ENCODE peak calls at places on chromosomes 16 and 17, in eight cellular contexts. K, N, Y, F, V, B, X and P are unnamed samples.

GRCh38 chr17:82065193-82065637 is 389 bp downstream of the DUS1L start:
- DNase-seq in B (no peak), K (peak; percentile 45), V (no peak), Y (peak; percentile 62), F (peak; percentile 25), N (no peak), X (no peak), P (no peak)

GRCh38 chr17:61755078-61755477 is 108.2 kb downstream of the BRIP1 start:
- DNase-seq in V (no peak), B (no peak), Y (no peak), K (no peak), X (no peak), F (no peak), N (no peak), P (no peak)

GRCh38 chr17:41171881-41172280 is 3.9 kb upstream of the KRTAP4-3 start:
- DNase-seq in X (no peak), F (peak; percentile 91), N (no peak), Y (no peak), B (no peak), K (no peak), V (no peak), P (no peak)

GRCh38 chr17:8608001-8608400 is 22.5 kb downstream of the MYH10 start:
- DNase-seq in Y (no peak), V (peak; percentile 55), K (no peak), N (no peak), X (no peak), F (no peak), B (no peak), P (no peak)

GRCh38 chr17:66275651-66276050 is 26.8 kb upstream of the PRKCA start:
- DNase-seq in V (peak; percentile 91), F (peak; percentile 90), X (no peak), K (no peak), N (no peak), Y (no peak), B (peak; percentile 96), P (peak; percentile 96)

GRCh38 chr17:8807070-8807550 is 7.9 kb upstream of the MFSD6L start:
- DNase-seq in V (no peak), Y (no peak), B (peak; percentile 31), N (no peak), X (no peak), F (no peak), K (no peak), P (peak; percentile 35)

GRCh38 chr17:62671553-62671952 is 44.1 kb downstream of the MRC2 start:
- DNase-seq in V (no peak), K (no peak), B (peak; percentile 91), F (no peak), Y (peak; percentile 45), X (peak; percentile 55), N (no peak), P (peak; percentile 85)

GRCh38 chr16:65222049-65222448 is 100.2 kb upstream of the CDH11 start:
- DNase-seq in F (no peak), K (no peak), X (no peak), B (no peak), Y (no peak), N (no peak), V (no peak), P (no peak)

GRCh38 chr17:30093463-30094147 is 23.0 kb upstream of the NSRP1 start:
- DNase-seq in K (peak; percentile 81), Y (peak; percentile 14), V (peak; percentile 55), X (no peak), F (peak; percentile 54), N (no peak), B (peak; percentile 54), P (peak; percentile 73)

GRCh38 chr16:12387786-12388185 is 411.3 kb downstream of the SNX29 start:
- DNase-seq in X (no peak), N (no peak), K (no peak), Y (no peak), B (no peak), V (no peak), F (no peak), P (no peak)

GRCh38 chr16:2090819-2091721 is 43.3 kb downstream of the TSC2 start:
- DNase-seq in V (peak; percentile 17), Y (peak; percentile 88), K (peak; percentile 89), F (no peak), N (no peak), X (peak; percentile 87), B (peak; percentile 88), P (no peak)

DNA sequence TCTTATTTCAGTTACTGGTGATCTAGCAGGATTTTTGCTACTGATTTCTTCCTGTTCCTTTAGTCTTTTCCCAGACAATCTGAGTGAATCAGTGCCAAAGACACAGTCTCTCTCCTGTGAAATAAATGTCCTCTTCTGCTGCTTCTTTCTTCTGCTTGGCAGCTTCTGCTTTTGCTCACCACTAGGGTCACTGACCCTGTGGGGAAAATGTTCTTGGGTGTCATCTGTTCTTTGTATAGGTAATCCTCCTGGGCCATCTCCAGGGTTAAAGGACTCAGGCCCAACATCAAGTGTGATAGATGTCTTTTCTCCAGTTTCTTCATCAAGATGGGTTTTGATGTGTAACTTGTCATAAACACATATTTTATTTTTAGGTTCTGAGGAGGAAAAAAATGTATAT is 5.2 kb downstream of the PALB2 start:
- DNase-seq in V (no peak), N (no peak), F (no peak), K (no peak), B (no peak), X (no peak), Y (no peak), P (no peak)
- TF ChIP-seq CTCF in V (no peak), N (no peak), F (no peak), K (no peak), B (no peak), X (no peak), Y (no peak), P (no peak)

GRCh38 chr16:527015-527903 is at the start of gene CAPN15:
- DNase-seq in Y (peak; percentile 95), B (peak; percentile 84), N (peak; percentile 62), F (peak; percentile 83), K (peak; percentile 86), V (peak; percentile 69), X (peak; percentile 91), P (peak; percentile 79)
- TF ChIP-seq CTCF in Y (no peak), B (no peak), N (no peak), F (no peak), K (peak; percentile 19), V (no peak), X (no peak), P (no peak)

DNA sequence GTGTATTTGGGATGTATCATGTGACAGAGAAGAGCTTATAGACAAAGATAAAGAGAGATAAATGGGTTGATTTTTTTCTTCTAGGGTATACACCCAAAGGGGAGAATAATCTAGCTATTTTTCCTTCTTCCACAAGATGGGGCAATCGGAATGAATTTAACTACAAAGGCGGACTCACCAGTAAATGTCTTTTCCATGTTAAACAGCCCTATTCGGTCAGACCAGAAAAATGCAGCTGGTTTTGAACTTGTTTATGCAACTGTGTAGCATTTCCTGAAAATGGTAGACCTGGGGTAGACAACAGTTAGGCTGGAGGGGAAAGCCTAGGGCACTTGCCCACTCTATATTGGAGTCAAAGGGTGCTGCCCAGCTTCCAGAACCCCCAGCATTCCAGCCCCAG is 477.1 kb downstream of the TOX3 start:
- DNase-seq in X (no peak), N (no peak), F (peak; percentile 26), K (peak; percentile 19), Y (no peak), B (peak; percentile 54), V (peak; percentile 25), P (peak; percentile 37)
- TF ChIP-seq CTCF in X (peak; percentile 12), N (no peak), F (peak; percentile 28), K (peak; percentile 36), Y (peak; percentile 4), B (peak; percentile 40), V (peak; percentile 10), P (peak; percentile 43)

GRCh38 chr16:30372037-30372712 is 1.9 kb upstream of the TBC1D10B start:
- DNase-seq in N (no peak), F (no peak), X (no peak), B (no peak), V (no peak), K (no peak), Y (peak; percentile 87), P (no peak)

GRCh38 chr16:30369091-30369937 is 980 bp downstream of the TBC1D10B start:
- DNase-seq in F (no peak), Y (peak; percentile 68), N (no peak), B (no peak), X (no peak), K (peak; percentile 31), V (no peak), P (no peak)

GRCh38 chr16:30371248-30371816 is 1.0 kb upstream of the TBC1D10B start:
- DNase-seq in F (no peak), V (no peak), X (no peak), N (no peak), Y (no peak), B (no peak), K (no peak), P (no peak)

GRCh38 chr16:30369938-30370443 is 303 bp downstream of the TBC1D10B start:
- DNase-seq in N (no peak), V (no peak), B (no peak), K (no peak), Y (no peak), F (peak; percentile 12), X (no peak), P (no peak)

GRCh38 chr16:30370444-30371247 is at the start of gene TBC1D10B:
- DNase-seq in V (peak; percentile 100), X (peak; percentile 96), B (peak; percentile 100), Y (peak; percentile 98), N (peak; percentile 93), K (peak; percentile 97), F (peak; percentile 100), P (peak; percentile 100)
- TF ChIP-seq CTCF in V (peak; percentile 55), X (peak; percentile 32), B (peak; percentile 44), Y (peak; percentile 16), N (no peak), K (no peak), F (peak; percentile 20), P (no peak)

DNA sequence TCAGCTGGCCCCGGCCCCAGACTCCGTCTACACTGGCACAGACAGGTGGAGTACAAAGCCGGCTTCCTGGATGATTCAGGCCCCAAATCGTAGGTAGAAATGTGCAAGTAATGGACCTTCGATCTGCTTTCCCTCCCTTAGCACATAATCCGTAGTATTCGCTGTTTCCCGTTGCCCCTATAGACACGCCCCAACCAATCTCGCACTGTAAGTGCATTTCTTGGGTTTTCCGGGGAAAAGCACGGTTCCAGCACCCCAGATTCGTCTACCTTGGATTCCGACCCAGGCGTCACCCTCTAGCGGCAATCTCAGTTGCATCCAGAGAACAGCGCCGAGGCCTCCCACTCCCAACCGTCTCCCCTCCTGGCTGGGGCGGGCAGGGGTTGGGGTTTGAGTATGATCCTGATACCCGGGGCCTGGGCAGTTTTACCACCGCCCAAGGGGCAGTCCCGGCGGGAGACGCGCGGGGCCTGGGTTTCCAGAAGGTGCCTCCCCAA is 12.1 kb upstream of the FOXF1 start:
- DNase-seq in N (no peak), V (no peak), Y (no peak), K (no peak), B (no peak), X (no peak), F (no peak), P (no peak)
- TF ChIP-seq CTCF in N (no peak), V (peak; percentile 28), Y (no peak), K (no peak), B (peak; percentile 4), X (no peak), F (no peak), P (no peak)

GRCh38 chr17:7186241-7186640 is 7.1 kb upstream of the ASGR1 start:
- DNase-seq in Y (no peak), B (no peak), V (no peak), X (peak; percentile 15), K (no peak), N (no peak), F (no peak), P (no peak)
- TF ChIP-seq CTCF in Y (no peak), B (peak; percentile 22), V (peak; percentile 41), X (no peak), K (no peak), N (no peak), F (peak; percentile 27), P (no peak)

GRCh38 chr17:50563095-50563511 is 2.6 kb downstream of the CACNA1G start:
- DNase-seq in X (no peak), F (no peak), Y (no peak), V (no peak), K (no peak), B (no peak), N (no peak), P (no peak)
- TF ChIP-seq CTCF in X (no peak), F (peak; percentile 17), Y (no peak), V (peak; percentile 18), K (no peak), B (no peak), N (no peak), P (no peak)